ENCODE peak calls at places on chromosomes 3 and 15, in seven cellular contexts. K is M059J, V is EH, E is LoVo, O is amniotic stem cell, N is HEK293T, P is HL-60. M is an unnamed sample.

GRCh38 chr15:35937380-35937779 is 391.4 kb upstream of the DPH6 start:
- DNase-seq in P (no peak), E (no peak), K (no peak), V (no peak), O (no peak), N (no peak), M (no peak)

GRCh38 chr15:57158589-57158988 is 217.7 kb upstream of the CGNL1 start:
- DNase-seq in P (no peak), O (peak), K (peak), E (no peak), V (peak), N (no peak), M (no peak)

GRCh38 chr15:91922701-91923279 is 69.3 kb downstream of the SLCO3A1 start:
- DNase-seq in O (no peak), N (no peak), E (no peak), V (no peak), P (no peak), K (no peak), M (no peak)

GRCh38 chr3:171284308-171285075 is 175.7 kb downstream of the TNIK start:
- DNase-seq in E (no peak), K (peak), O (peak), P (no peak), N (no peak), V (peak), M (peak)

GRCh38 chr15:63246691-63247464 is 30.5 kb upstream of the APH1B start:
- DNase-seq in E (no peak), V (peak), N (no peak), K (peak), O (no peak), P (peak), M (peak)

GRCh38 chr3:194312186-194312742 is 38.9 kb downstream of the CPN2 start:
- DNase-seq in P (no peak), E (no peak), O (no peak), V (no peak), N (no peak), K (no peak), M (no peak)

GRCh38 chr3:184602406-184603155 is 41.0 kb downstream of the EPHB3 start:
- DNase-seq in E (no peak), P (no peak), N (no peak), V (no peak), K (no peak), O (no peak), M (no peak)

GRCh38 chr3:192570757-192571156 is 156.6 kb downstream of the FGF12 start:
- DNase-seq in O (no peak), E (no peak), N (peak), V (peak), P (no peak), K (peak), M (no peak)

GRCh38 chr3:119700269-119700919 is 2.4 kb upstream of the CFAP91 start:
- DNase-seq in V (peak), P (peak), K (peak), O (no peak), N (no peak), E (peak), M (peak)

GRCh38 chr3:70028311-70028710 is 28.8 kb downstream of the SAMMSON start:
- DNase-seq in N (no peak), O (no peak), V (no peak), E (no peak), K (peak), P (no peak), M (no peak)

GRCh38 chr3:112761062-112761638 is 85.5 kb downstream of the CD200R1L start:
- DNase-seq in V (peak), K (no peak), P (no peak), N (no peak), O (no peak), E (no peak), M (no peak)